ENCODE peak calls at places on chromosomes 12 and 14, in six cellular contexts. One of them, this sample, is unnamed.

GRCh38 chr12:88579941-88580871 is at the start of gene KITLG:
- DNase-seq in neuronal stem cell: peak; percentile 84
- DNase-seq in IMR-90: peak; percentile 87
- DNase-seq in H9: peak; percentile 92
- DNase-seq in H1: peak; percentile 53
- DNase-seq in trophoblast cell: peak; percentile 62
- DNase-seq in this sample: peak; percentile 92

GRCh38 chr12:71085575-71085974 is 72.2 kb downstream of the TSPAN8 start:
- DNase-seq in neuronal stem cell: no peak
- DNase-seq in IMR-90: no peak
- DNase-seq in H9: no peak
- DNase-seq in H1: no peak
- DNase-seq in trophoblast cell: no peak
- DNase-seq in this sample: peak; percentile 4

GRCh38 chr12:94817695-94818075 is 167.3 kb upstream of the TMCC3 start:
- DNase-seq in neuronal stem cell: no peak
- DNase-seq in IMR-90: no peak
- DNase-seq in H9: no peak
- DNase-seq in H1: no peak
- DNase-seq in trophoblast cell: no peak
- DNase-seq in this sample: no peak

GRCh38 chr12:54211920-54212319 is 23.1 kb upstream of the SMUG1 start:
- DNase-seq in neuronal stem cell: no peak
- DNase-seq in IMR-90: no peak
- DNase-seq in H9: no peak
- DNase-seq in H1: no peak
- DNase-seq in trophoblast cell: no peak
- DNase-seq in this sample: no peak

GRCh38 chr12:88418856-88419497 is 161.3 kb downstream of the KITLG start:
- DNase-seq in neuronal stem cell: no peak
- DNase-seq in IMR-90: peak; percentile 73
- DNase-seq in H9: no peak
- DNase-seq in H1: no peak
- DNase-seq in trophoblast cell: no peak
- DNase-seq in this sample: peak; percentile 38

GRCh38 chr12:54140958-54141388 is 47.8 kb downstream of the SMUG1 start:
- DNase-seq in neuronal stem cell: no peak
- DNase-seq in IMR-90: no peak
- DNase-seq in H9: no peak
- DNase-seq in H1: no peak
- DNase-seq in trophoblast cell: peak; percentile 65
- DNase-seq in this sample: no peak

GRCh38 chr12:64389154-64389553 is 1.4 kb downstream of the C12orf56 start:
- DNase-seq in neuronal stem cell: no peak
- DNase-seq in IMR-90: no peak
- DNase-seq in H9: no peak
- DNase-seq in H1: no peak
- DNase-seq in trophoblast cell: no peak
- DNase-seq in this sample: no peak

GRCh38 chr12:101780599-101780998 is 41.3 kb upstream of the SYCP3 start:
- DNase-seq in neuronal stem cell: no peak
- DNase-seq in IMR-90: no peak
- DNase-seq in H9: no peak
- DNase-seq in H1: no peak
- DNase-seq in trophoblast cell: no peak
- DNase-seq in this sample: no peak

GRCh38 chr14:28571636-28572035 is 195.0 kb upstream of the FOXG1 start:
- DNase-seq in neuronal stem cell: no peak
- DNase-seq in IMR-90: no peak
- DNase-seq in H9: no peak
- DNase-seq in H1: no peak
- DNase-seq in trophoblast cell: no peak
- DNase-seq in this sample: no peak

GRCh38 chr12:7113389-7113871 is 4.4 kb upstream of the C1RL start:
- DNase-seq in neuronal stem cell: no peak
- DNase-seq in IMR-90: peak; percentile 44
- DNase-seq in H9: no peak
- DNase-seq in H1: no peak
- DNase-seq in trophoblast cell: peak; percentile 49
- DNase-seq in this sample: peak; percentile 48

GRCh38 chr12:57764662-57765002 is 2.2 kb downstream of the CYP27B1 start:
- DNase-seq in neuronal stem cell: no peak
- DNase-seq in IMR-90: no peak
- DNase-seq in H9: peak; percentile 59
- DNase-seq in H1: no peak
- DNase-seq in trophoblast cell: no peak
- DNase-seq in this sample: no peak

GRCh38 chr12:124289634-124290600 is 5.0 kb upstream of the RFLNA start:
- DNase-seq in neuronal stem cell: no peak
- DNase-seq in IMR-90: peak; percentile 43
- DNase-seq in H9: no peak
- DNase-seq in H1: no peak
- DNase-seq in trophoblast cell: peak; percentile 45
- DNase-seq in this sample: peak; percentile 84

GRCh38 chr14:54173782-54174181 is 217.2 kb upstream of the BMP4 start:
- DNase-seq in neuronal stem cell: no peak
- DNase-seq in IMR-90: peak; percentile 21
- DNase-seq in H9: no peak
- DNase-seq in H1: no peak
- DNase-seq in trophoblast cell: no peak
- DNase-seq in this sample: peak; percentile 43

GRCh38 chr12:93419388-93420034 is 22.2 kb downstream of the UBE2N start:
- DNase-seq in neuronal stem cell: no peak
- DNase-seq in IMR-90: peak; percentile 75
- DNase-seq in H9: no peak
- DNase-seq in H1: no peak
- DNase-seq in trophoblast cell: peak; percentile 75
- DNase-seq in this sample: peak; percentile 72

GRCh38 chr12:93417967-93418480 is 23.7 kb downstream of the UBE2N start:
- DNase-seq in neuronal stem cell: no peak
- DNase-seq in IMR-90: no peak
- DNase-seq in H9: no peak
- DNase-seq in H1: no peak
- DNase-seq in trophoblast cell: no peak
- DNase-seq in this sample: no peak

DNA sequence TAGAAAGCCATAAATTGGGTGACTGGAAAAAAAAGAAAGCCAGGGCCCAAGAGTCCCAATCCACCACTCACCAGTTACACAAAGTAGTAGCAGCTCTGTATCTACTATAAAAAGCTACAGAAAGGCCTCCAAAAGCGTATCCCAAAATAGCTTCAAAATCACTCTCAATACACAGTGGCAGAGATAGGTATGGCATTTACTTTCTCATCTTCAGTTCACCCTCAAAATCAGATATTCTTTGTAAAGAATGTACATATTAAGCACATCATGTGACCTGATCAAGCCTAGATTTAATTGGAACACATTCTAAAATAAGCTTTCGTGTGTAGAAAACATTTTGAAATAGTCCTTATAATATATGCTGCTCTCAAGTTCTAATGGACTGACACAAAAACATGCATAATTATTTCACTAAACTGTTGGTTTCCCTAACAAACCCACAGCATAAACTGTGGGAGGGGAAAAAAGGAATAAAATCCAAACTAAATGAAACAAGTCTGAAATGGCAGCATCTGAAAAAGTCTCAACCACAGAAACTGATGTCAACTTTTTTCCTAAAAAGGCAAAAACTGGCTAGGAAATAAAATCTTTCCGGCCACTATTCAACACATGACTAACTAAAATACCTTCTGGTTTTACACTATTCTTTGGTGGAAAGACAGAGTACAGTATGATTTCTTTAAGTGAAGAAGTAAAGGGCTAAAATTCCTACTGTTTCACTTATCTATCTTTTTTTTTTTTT is 25.9 kb downstream of the UBE2N start:
- DNase-seq in neuronal stem cell: no peak
- DNase-seq in IMR-90: peak; percentile 77
- DNase-seq in H9: no peak
- DNase-seq in H1: no peak
- DNase-seq in trophoblast cell: no peak
- DNase-seq in this sample: peak; percentile 57
- H4K91ac ChIP-seq in neuronal stem cell: no peak overlapping the region
- H4K91ac ChIP-seq in IMR-90: peak overlapping the region; percentile 85
- H4K91ac ChIP-seq in H9: no peak overlapping the region
- H4K91ac ChIP-seq in H1: no peak overlapping the region
- H4K91ac ChIP-seq in trophoblast cell: no peak overlapping the region
- H4K91ac ChIP-seq in this sample: no peak overlapping the region

GRCh38 chr12:29278673-29279420 is 102.1 kb downstream of the ERGIC2 start:
- DNase-seq in neuronal stem cell: no peak
- DNase-seq in IMR-90: no peak
- DNase-seq in H9: no peak
- DNase-seq in H1: no peak
- DNase-seq in trophoblast cell: peak; percentile 31
- DNase-seq in this sample: no peak
- H3K9ac ChIP-seq in neuronal stem cell: no peak overlapping the region
- H3K9ac ChIP-seq in IMR-90: no peak overlapping the region
- H3K9ac ChIP-seq in H9: no peak overlapping the region
- H3K9ac ChIP-seq in H1: no peak overlapping the region
- H3K9ac ChIP-seq in trophoblast cell: no peak overlapping the region
- H3K9ac ChIP-seq in this sample: peak overlapping the region; percentile 59

DNA sequence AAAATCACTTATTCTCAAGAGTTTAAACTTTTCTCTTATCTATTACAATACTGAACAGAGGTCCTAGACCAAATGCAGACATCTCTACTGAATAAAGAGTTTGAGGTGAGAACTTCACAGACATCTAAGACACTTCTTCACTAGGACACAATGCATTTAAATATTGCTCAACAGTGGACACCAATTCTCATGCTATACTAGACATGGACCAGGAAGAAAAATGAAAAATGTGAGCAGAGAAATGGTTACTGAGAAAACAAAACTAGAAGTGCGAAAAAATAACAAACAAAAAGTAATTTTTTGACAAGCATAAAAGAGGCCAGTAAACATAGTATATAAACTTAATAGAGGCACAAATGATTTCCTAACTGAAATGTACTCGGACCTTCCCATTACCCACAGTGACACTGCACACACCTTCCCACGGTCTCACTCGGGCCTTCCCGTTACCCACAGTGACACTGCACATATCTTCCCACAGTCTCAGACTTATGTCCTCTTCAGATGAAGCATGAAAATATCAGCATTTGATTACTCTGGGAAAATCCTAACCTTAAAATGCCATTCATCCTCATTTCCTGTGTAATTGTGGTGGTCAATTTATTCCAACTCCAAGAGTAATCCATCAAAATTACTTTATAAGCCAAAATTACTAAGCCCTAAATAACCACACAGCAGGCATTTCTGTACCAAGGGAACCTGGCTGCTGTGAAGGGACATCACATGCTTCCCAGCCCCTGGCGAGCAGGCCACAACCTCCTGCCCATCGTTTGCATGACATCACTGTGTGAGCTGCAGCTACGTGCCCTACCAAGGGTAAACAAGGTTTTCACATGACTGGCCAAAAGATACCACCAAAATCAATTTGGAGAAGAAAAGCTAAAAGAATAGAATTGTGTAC is 6.4 kb downstream of the SLC15A4 start:
- DNase-seq in neuronal stem cell: no peak
- DNase-seq in IMR-90: peak; percentile 55
- DNase-seq in H9: no peak
- DNase-seq in H1: no peak
- DNase-seq in trophoblast cell: no peak
- DNase-seq in this sample: peak; percentile 79
- H2BK120ac ChIP-seq in neuronal stem cell: no peak overlapping the region
- H2BK120ac ChIP-seq in IMR-90: no peak overlapping the region
- H2BK120ac ChIP-seq in H9: no peak overlapping the region
- H2BK120ac ChIP-seq in H1: no peak overlapping the region
- H2BK120ac ChIP-seq in trophoblast cell: no peak overlapping the region
- H2BK120ac ChIP-seq in this sample: no peak overlapping the region

GRCh38 chr12:28939427-28939826 is 209.7 kb upstream of the FAR2 start:
- DNase-seq in neuronal stem cell: no peak
- DNase-seq in IMR-90: peak; percentile 19
- DNase-seq in H9: no peak
- DNase-seq in H1: no peak
- DNase-seq in trophoblast cell: no peak
- DNase-seq in this sample: no peak

GRCh38 chr12:28938056-28938455 is 211.0 kb upstream of the FAR2 start:
- DNase-seq in neuronal stem cell: no peak
- DNase-seq in IMR-90: no peak
- DNase-seq in H9: no peak
- DNase-seq in H1: no peak
- DNase-seq in trophoblast cell: no peak
- DNase-seq in this sample: no peak

GRCh38 chr12:28937196-28937595 is 211.9 kb upstream of the FAR2 start:
- DNase-seq in neuronal stem cell: no peak
- DNase-seq in IMR-90: peak; percentile 76
- DNase-seq in H9: no peak
- DNase-seq in H1: no peak
- DNase-seq in trophoblast cell: no peak
- DNase-seq in this sample: peak; percentile 19

GRCh38 chr12:28938581-28939301 is 210.3 kb upstream of the FAR2 start:
- DNase-seq in neuronal stem cell: no peak
- DNase-seq in IMR-90: no peak
- DNase-seq in H9: no peak
- DNase-seq in H1: no peak
- DNase-seq in trophoblast cell: no peak
- DNase-seq in this sample: no peak

GRCh38 chr12:28941248-28941647 is 207.8 kb upstream of the FAR2 start:
- DNase-seq in neuronal stem cell: no peak
- DNase-seq in IMR-90: peak; percentile 30
- DNase-seq in H9: no peak
- DNase-seq in H1: no peak
- DNase-seq in trophoblast cell: peak; percentile 61
- DNase-seq in this sample: no peak
- H4K91ac ChIP-seq in neuronal stem cell: no peak overlapping the region
- H4K91ac ChIP-seq in IMR-90: no peak overlapping the region
- H4K91ac ChIP-seq in H9: no peak overlapping the region
- H4K91ac ChIP-seq in H1: no peak overlapping the region
- H4K91ac ChIP-seq in trophoblast cell: no peak overlapping the region
- H4K91ac ChIP-seq in this sample: no peak overlapping the region

GRCh38 chr14:46574976-46575375 is 76.6 kb downstream of the RPL10L start:
- DNase-seq in neuronal stem cell: no peak
- DNase-seq in IMR-90: no peak
- DNase-seq in H9: no peak
- DNase-seq in H1: no peak
- DNase-seq in trophoblast cell: no peak
- DNase-seq in this sample: no peak
- H3K9ac ChIP-seq in neuronal stem cell: no peak overlapping the region
- H3K9ac ChIP-seq in IMR-90: no peak overlapping the region
- H3K9ac ChIP-seq in H9: no peak overlapping the region
- H3K9ac ChIP-seq in H1: no peak overlapping the region
- H3K9ac ChIP-seq in trophoblast cell: no peak overlapping the region
- H3K9ac ChIP-seq in this sample: no peak overlapping the region

This sample was measured in mesenchymal stem cell.